ENCODE peak calls at places on chromosomes 4 and X, in eight cellular contexts. L is brain microvascular endothelial cell; F is astrocyte of the spinal cord; J is left ventricle myocardium inferior; H is AG09319; X is GM12864; K is tibial nerve; P is CD8-positive, alpha-beta T cell. S is an unnamed sample.

GRCh38 chr4:186012071-186012470 is 56.9 kb upstream of the TLR3 start:
- DNase-seq in J (no peak), P (no peak), K (no peak), X (no peak), F (no peak), L (no peak), H (no peak), S (no peak)

GRCh38 chrX:129876734-129877395 is 29.1 kb upstream of the UTP14A start:
- DNase-seq in F (peak), H (peak), P (no peak), L (peak), J (no peak), X (no peak), K (no peak), S (no peak)

GRCh38 chr4:54082168-54082567 is 17.8 kb upstream of the CHIC2 start:
- DNase-seq in X (no peak), P (no peak), F (peak), L (peak), K (no peak), J (no peak), H (peak), S (peak)

GRCh38 chrX:52608961-52609360 is 45.7 kb downstream of the SSX7 start:
- DNase-seq in J (no peak), K (no peak), P (no peak), F (no peak), L (no peak), H (no peak), X (no peak), S (no peak)

GRCh38 chr4:84920591-84920990 is 45.9 kb downstream of the WDFY3 start:
- DNase-seq in L (peak), K (no peak), P (no peak), J (no peak), F (peak), X (no peak), H (peak), S (peak)

GRCh38 chrX:43317378-43317777 is 338.7 kb upstream of the MAOA start:
- DNase-seq in X (no peak), L (no peak), K (no peak), F (no peak), H (no peak), P (no peak), J (no peak), S (no peak)

GRCh38 chr4:96120206-96120605 is 280.3 kb downstream of the PDHA2 start:
- DNase-seq in H (no peak), X (no peak), J (no peak), P (no peak), F (no peak), K (no peak), L (no peak), S (no peak)

GRCh38 chrX:46754450-46755075 is 4.4 kb downstream of the SLC9A7 start:
- DNase-seq in K (no peak), X (no peak), F (no peak), J (no peak), P (no peak), H (no peak), L (no peak), S (no peak)

GRCh38 chr4:129220254-129220653 is 124.3 kb downstream of the C4orf33 start:
- DNase-seq in P (no peak), K (no peak), L (no peak), J (no peak), F (no peak), H (no peak), X (no peak), S (no peak)

GRCh38 chrX:137427813-137428212 is 138.1 kb upstream of the ZIC3 start:
- DNase-seq in P (no peak), L (no peak), F (peak), J (no peak), X (no peak), H (no peak), K (no peak), S (no peak)

GRCh38 chrX:120450163-120450562 is 18.9 kb downstream of the LAMP2 start:
- DNase-seq in L (no peak), F (no peak), J (no peak), X (no peak), K (no peak), H (no peak), P (no peak), S (no peak)

GRCh38 chr4:73067971-73068394 is 1.5 kb downstream of the COX18 start:
- DNase-seq in F (peak), J (no peak), P (no peak), L (no peak), K (no peak), H (no peak), X (no peak), S (no peak)

GRCh38 chr4:158500054-158500453 is 21.6 kb upstream of the RXFP1 start:
- DNase-seq in J (no peak), P (no peak), F (no peak), L (no peak), K (no peak), H (no peak), X (no peak), S (no peak)

GRCh38 chrX:88977835-88978234 is 230.8 kb downstream of the CPXCR1 start:
- DNase-seq in X (no peak), H (no peak), P (no peak), J (no peak), L (no peak), F (no peak), K (no peak), S (no peak)

GRCh38 chrX:95057341-95057740 is 1383.3 kb downstream of the FAM133A start:
- DNase-seq in X (no peak), P (no peak), K (no peak), F (peak), H (no peak), L (no peak), J (no peak), S (no peak)

GRCh38 chr4:7980036-7980435 is 40.4 kb upstream of the AFAP1 start:
- DNase-seq in F (no peak), K (no peak), H (no peak), P (no peak), J (no peak), X (no peak), L (no peak), S (no peak)

GRCh38 chrX:85111347-85111746 is 107.7 kb downstream of the APOOL start:
- DNase-seq in J (no peak), K (peak), X (no peak), L (no peak), F (peak), H (no peak), P (no peak), S (no peak)

GRCh38 chr4:149031399-149031798 is 589.2 kb upstream of the NR3C2 start:
- DNase-seq in J (no peak), L (no peak), K (no peak), F (peak), P (no peak), X (no peak), H (no peak), S (no peak)
- TF ChIP-seq CTCF in J (peak), L (peak), K (no peak), F (peak), P (no peak), X (peak), H (peak), S (peak)

GRCh38 chr4:79241846-79242245 is 84.0 kb downstream of the NAA11 start:
- DNase-seq in K (no peak), P (no peak), L (peak), H (no peak), J (no peak), F (peak), X (no peak), S (no peak)
- TF ChIP-seq CTCF in K (no peak), P (no peak), L (peak), H (peak), J (no peak), F (peak), X (peak), S (no peak)

DNA sequence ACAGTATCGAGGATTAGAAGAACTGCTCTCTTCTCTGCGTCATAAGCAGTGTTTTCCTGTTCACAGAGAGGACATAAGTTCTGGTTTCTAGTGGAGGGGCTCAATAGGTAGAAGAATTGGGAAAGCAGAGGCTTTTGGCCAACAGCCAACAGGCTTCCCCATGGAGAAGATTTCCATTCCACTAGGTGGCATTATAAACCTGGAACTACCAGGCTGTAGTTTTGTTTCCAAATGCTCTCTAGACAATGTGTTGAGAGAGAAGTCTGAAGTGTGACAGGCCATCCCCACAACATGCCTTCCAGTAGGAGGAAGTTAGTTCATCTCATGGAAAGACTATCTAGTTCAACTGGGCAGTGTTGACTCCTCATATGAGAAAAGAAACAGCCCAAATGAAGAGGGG is 63.8 kb upstream of the ANXA10 start:
- DNase-seq in X (no peak), F (no peak), L (no peak), P (no peak), K (no peak), J (no peak), H (no peak), S (no peak)
- TF ChIP-seq CTCF in X (no peak), F (no peak), L (peak), P (no peak), K (no peak), J (peak), H (no peak), S (peak)

DNA sequence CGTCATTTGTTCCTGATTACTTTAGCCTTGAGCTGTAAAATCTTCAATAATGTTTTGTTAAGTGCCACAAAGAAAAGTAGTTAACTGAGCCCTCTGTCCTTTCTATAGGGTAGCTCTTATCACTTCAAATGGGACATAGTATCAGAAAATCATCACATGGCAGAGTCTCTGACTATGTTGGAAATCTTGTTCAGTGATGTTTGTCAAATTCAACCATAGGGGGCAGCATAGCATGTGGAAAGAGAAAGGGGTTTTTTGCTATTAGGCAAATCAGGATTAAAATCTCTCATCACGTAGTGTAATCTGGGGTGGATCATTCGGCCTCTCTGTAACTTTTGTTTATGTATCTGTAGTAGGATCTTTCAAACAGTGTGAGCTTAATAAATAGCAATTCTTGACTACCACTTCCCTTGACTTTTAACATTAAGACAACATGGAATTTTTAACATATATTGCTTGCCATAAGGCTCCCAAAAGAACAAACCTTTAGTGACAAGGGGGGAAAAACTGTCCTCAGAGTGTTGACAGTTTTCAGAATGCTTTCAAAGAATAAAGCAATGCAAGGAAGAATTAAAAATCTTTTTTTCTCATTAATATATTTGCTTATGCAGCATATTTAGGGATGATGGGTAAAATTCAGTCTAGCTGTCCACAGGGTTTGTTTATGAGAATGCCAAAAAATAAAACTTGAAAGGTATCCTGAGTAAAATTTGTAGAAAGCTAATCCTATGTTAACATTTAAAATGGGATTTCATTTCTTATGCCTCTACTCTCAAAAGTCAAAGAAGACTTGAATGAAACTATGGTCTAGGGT is 127.2 kb downstream of the FBXW7 start:
- DNase-seq in K (no peak), F (peak), X (peak), J (no peak), L (peak), H (no peak), P (no peak), S (peak)
- TF ChIP-seq CTCF in K (peak), F (peak), X (peak), J (peak), L (peak), H (peak), P (peak), S (peak)

GRCh38 chr4:23853986-23854385 is 35.9 kb downstream of the PPARGC1A start:
- DNase-seq in P (no peak), H (no peak), K (no peak), X (no peak), J (no peak), F (no peak), L (no peak), S (no peak)

GRCh38 chr4:23861897-23862296 is 27.9 kb downstream of the PPARGC1A start:
- DNase-seq in X (no peak), K (no peak), F (no peak), J (no peak), P (no peak), H (no peak), L (no peak), S (no peak)

GRCh38 chr4:23856630-23857029 is 33.2 kb downstream of the PPARGC1A start:
- DNase-seq in P (no peak), X (no peak), L (no peak), F (no peak), J (peak), K (no peak), H (no peak), S (no peak)

GRCh38 chr4:23855912-23856605 is 33.8 kb downstream of the PPARGC1A start:
- DNase-seq in P (no peak), H (no peak), K (no peak), J (no peak), X (no peak), L (peak), F (peak), S (no peak)

DNA sequence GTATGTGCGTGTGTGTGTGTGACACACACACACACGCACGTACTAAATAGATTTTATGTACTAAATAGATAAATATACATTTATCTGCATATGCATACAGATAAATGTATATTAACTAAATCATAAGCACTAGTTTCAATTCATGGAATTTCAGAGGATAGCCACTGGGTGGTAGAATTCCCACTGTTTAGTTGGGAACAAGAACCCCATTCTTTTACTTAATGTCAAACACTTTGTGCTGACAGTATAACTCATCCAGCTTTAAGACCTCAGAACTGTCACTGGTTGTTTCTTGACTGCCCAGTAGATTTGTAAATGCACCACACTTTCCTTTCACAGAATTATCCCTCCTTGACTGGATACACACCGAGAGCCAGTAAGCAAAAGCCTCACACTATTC is 32.5 kb downstream of the PPARGC1A start:
- DNase-seq in F (peak), L (peak), H (no peak), X (no peak), K (no peak), P (no peak), J (no peak), S (peak)
- TF ChIP-seq CTCF in F (peak), L (peak), H (peak), X (no peak), K (no peak), P (no peak), J (peak), S (peak)

GRCh38 chr4:32775049-32775448 is 2054.9 kb downstream of the PCDH7 start:
- DNase-seq in F (peak), H (no peak), X (no peak), J (no peak), P (no peak), L (peak), K (no peak), S (no peak)
- TF ChIP-seq CTCF in F (peak), H (no peak), X (no peak), J (no peak), P (no peak), L (peak), K (no peak), S (no peak)

GRCh38 chr4:171847751-171848150 is 34.5 kb downstream of the GALNTL6 start:
- DNase-seq in J (no peak), X (no peak), L (peak), F (no peak), K (no peak), H (no peak), P (no peak), S (no peak)

GRCh38 chr4:171849823-171850222 is 36.6 kb downstream of the GALNTL6 start:
- DNase-seq in L (no peak), K (no peak), F (no peak), H (no peak), P (no peak), J (no peak), X (no peak), S (no peak)

GRCh38 chr4:171846893-171847292 is 33.7 kb downstream of the GALNTL6 start:
- DNase-seq in L (no peak), H (no peak), P (no peak), F (no peak), J (no peak), X (no peak), K (no peak), S (no peak)

GRCh38 chr4:171851295-171851694 is 38.1 kb downstream of the GALNTL6 start:
- DNase-seq in J (no peak), L (no peak), F (no peak), P (no peak), X (no peak), H (no peak), K (no peak), S (no peak)

DNA sequence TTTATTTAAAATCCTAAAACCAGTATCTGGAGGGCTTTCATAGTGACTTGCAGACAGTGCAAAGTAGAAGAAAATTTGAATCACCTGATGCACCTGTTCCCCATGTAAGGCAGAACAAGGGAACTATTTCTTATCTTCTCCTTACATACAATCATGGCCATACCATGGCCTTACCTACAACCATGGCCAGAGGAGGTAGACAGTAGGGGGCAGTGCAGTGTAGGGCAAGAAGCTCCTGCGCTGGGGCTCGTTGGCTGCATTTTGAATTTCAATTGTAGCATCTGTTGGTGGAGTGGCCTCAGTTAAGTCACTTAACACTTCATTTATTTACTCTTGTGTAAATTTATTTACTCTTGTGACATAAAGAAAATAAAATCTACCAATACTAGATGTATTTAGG is 33.0 kb downstream of the GALNTL6 start:
- DNase-seq in K (peak), L (peak), J (no peak), P (no peak), F (peak), X (peak), H (peak), S (no peak)
- TF ChIP-seq CTCF in K (no peak), L (peak), J (peak), P (no peak), F (peak), X (peak), H (peak), S (peak)

GRCh38 chr4:112853662-112854256 is 195.7 kb upstream of the ANK2 start:
- DNase-seq in X (no peak), J (no peak), L (no peak), H (no peak), K (no peak), P (no peak), F (peak), S (no peak)
- TF ChIP-seq CTCF in X (peak), J (peak), L (peak), H (peak), K (peak), P (no peak), F (peak), S (peak)

GRCh38 chrX:21948897-21949578 is 8.5 kb downstream of the SMS start:
- DNase-seq in F (no peak), P (no peak), H (no peak), K (no peak), L (no peak), X (no peak), J (no peak), S (no peak)
- TF ChIP-seq CTCF in F (no peak), P (no peak), H (no peak), K (no peak), L (no peak), X (no peak), J (no peak), S (no peak)

GRCh38 chr4:48681856-48682255 is 98.2 kb downstream of the FRYL start:
- DNase-seq in F (peak), H (no peak), P (no peak), L (no peak), K (no peak), J (no peak), X (peak), S (no peak)
- TF ChIP-seq CTCF in F (peak), H (peak), P (peak), L (peak), K (peak), J (peak), X (peak), S (peak)

S was measured in AG09309.